ENCODE peak calls at places on chromosomes 3 and 15, in eight cellular contexts. One of them, this sample, is unnamed.

GRCh38 chr15:48811325-48811938 is 563 bp upstream of the CEP152 start:
- DNase-seq in GM23248: no peak
- DNase-seq in ovary: no peak
- DNase-seq in adrenal gland: no peak
- DNase-seq in upper lobe of right lung: no peak
- DNase-seq in left lung: no peak
- DNase-seq in CD4-positive, alpha-beta memory T cell: no peak
- DNase-seq in right atrium auricular region: no peak
- DNase-seq in this sample: no peak

GRCh38 chr3:40518848-40519247 is 5.9 kb upstream of the ZNF621 start:
- DNase-seq in GM23248: no peak
- DNase-seq in ovary: no peak
- DNase-seq in adrenal gland: no peak
- DNase-seq in upper lobe of right lung: no peak
- DNase-seq in left lung: no peak
- DNase-seq in CD4-positive, alpha-beta memory T cell: no peak
- DNase-seq in right atrium auricular region: no peak
- DNase-seq in this sample: no peak

GRCh38 chr15:43723151-43723550 is 23.1 kb upstream of the PDIA3 start:
- DNase-seq in GM23248: no peak
- DNase-seq in ovary: no peak
- DNase-seq in adrenal gland: no peak
- DNase-seq in upper lobe of right lung: no peak
- DNase-seq in left lung: no peak
- DNase-seq in CD4-positive, alpha-beta memory T cell: no peak
- DNase-seq in right atrium auricular region: no peak
- DNase-seq in this sample: no peak

GRCh38 chr15:96428742-96429141 is 98.2 kb downstream of the NR2F2 start:
- DNase-seq in GM23248: peak; percentile 97
- DNase-seq in ovary: no peak
- DNase-seq in adrenal gland: peak; percentile 84
- DNase-seq in upper lobe of right lung: no peak
- DNase-seq in left lung: no peak
- DNase-seq in CD4-positive, alpha-beta memory T cell: no peak
- DNase-seq in right atrium auricular region: peak; percentile 78
- DNase-seq in this sample: peak; percentile 26

GRCh38 chr3:100737334-100737733 is 28.0 kb downstream of the TFG start:
- DNase-seq in GM23248: peak; percentile 56
- DNase-seq in ovary: no peak
- DNase-seq in adrenal gland: no peak
- DNase-seq in upper lobe of right lung: no peak
- DNase-seq in left lung: no peak
- DNase-seq in CD4-positive, alpha-beta memory T cell: no peak
- DNase-seq in right atrium auricular region: no peak
- DNase-seq in this sample: no peak

GRCh38 chr3:16514021-16514700 is 662 bp upstream of the RFTN1 start:
- DNase-seq in GM23248: no peak
- DNase-seq in ovary: no peak
- DNase-seq in adrenal gland: no peak
- DNase-seq in upper lobe of right lung: no peak
- DNase-seq in left lung: no peak
- DNase-seq in CD4-positive, alpha-beta memory T cell: no peak
- DNase-seq in right atrium auricular region: no peak
- DNase-seq in this sample: no peak

GRCh38 chr3:127273196-127273595 is 14.7 kb downstream of the PRR20G start:
- DNase-seq in GM23248: no peak
- DNase-seq in ovary: no peak
- DNase-seq in adrenal gland: no peak
- DNase-seq in upper lobe of right lung: no peak
- DNase-seq in left lung: no peak
- DNase-seq in CD4-positive, alpha-beta memory T cell: no peak
- DNase-seq in right atrium auricular region: peak; percentile 43
- DNase-seq in this sample: no peak

GRCh38 chr3:69763458-69763857 is 24.2 kb downstream of the MITF start:
- DNase-seq in GM23248: no peak
- DNase-seq in ovary: no peak
- DNase-seq in adrenal gland: no peak
- DNase-seq in upper lobe of right lung: no peak
- DNase-seq in left lung: no peak
- DNase-seq in CD4-positive, alpha-beta memory T cell: no peak
- DNase-seq in right atrium auricular region: no peak
- DNase-seq in this sample: no peak

DNA sequence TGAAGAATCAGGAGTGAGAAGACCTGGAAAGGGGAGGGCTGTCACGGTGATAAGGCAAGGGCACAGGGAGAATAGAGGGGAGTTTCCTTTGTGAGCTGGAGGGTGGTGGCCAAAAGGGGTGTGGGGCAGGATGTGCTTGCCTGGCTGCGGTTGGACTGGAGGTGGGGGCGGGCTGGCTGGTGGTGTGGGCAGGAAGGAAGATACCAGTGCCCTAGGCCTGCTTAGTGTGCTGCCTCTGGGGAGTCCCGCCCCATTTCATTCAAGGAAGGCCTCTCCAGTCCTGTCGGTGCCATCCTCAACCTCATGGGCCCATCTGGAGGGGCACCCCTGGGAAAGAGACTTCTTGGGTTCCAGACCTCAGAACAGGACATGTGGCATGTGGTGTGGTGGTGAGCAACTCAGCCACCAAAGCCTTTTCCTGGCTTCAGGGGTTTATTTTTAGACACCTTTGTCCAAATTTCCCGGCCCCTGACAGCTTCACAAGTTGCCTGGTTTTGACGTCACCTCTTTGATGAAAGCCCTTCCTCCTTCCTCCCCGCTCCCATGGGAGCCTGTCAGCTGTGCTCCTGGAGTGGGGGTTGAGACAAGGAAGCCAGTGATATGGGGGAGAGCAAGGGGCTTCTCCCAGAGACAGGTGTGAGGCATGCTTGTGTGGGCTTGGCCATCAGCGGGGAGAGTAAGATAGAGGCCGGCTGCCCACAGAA is 15.6 kb downstream of the TEX264 start:
- DNase-seq in GM23248: peak; percentile 59
- DNase-seq in ovary: no peak
- DNase-seq in adrenal gland: peak; percentile 56
- DNase-seq in upper lobe of right lung: peak; percentile 76
- DNase-seq in left lung: peak; percentile 66
- DNase-seq in CD4-positive, alpha-beta memory T cell: peak; percentile 94
- DNase-seq in right atrium auricular region: no peak
- DNase-seq in this sample: peak; percentile 71
- H3K4me3 ChIP-seq in GM23248: no peak overlapping the region
- H3K4me3 ChIP-seq in ovary: no peak overlapping the region
- H3K4me3 ChIP-seq in adrenal gland: no peak overlapping the region
- H3K4me3 ChIP-seq in upper lobe of right lung: no peak overlapping the region
- H3K4me3 ChIP-seq in left lung: no peak overlapping the region
- H3K4me3 ChIP-seq in CD4-positive, alpha-beta memory T cell: peak overlapping the region; percentile 48
- H3K4me3 ChIP-seq in right atrium auricular region: no peak overlapping the region
- H3K4me3 ChIP-seq in this sample: no peak overlapping the region

GRCh38 chr3:6079518-6080179 is 781.3 kb upstream of the GRM7 start:
- DNase-seq in GM23248: no peak
- DNase-seq in ovary: no peak
- DNase-seq in adrenal gland: no peak
- DNase-seq in upper lobe of right lung: no peak
- DNase-seq in left lung: no peak
- DNase-seq in CD4-positive, alpha-beta memory T cell: no peak
- DNase-seq in right atrium auricular region: no peak
- DNase-seq in this sample: no peak
- H3K27ac ChIP-seq in GM23248: no peak overlapping the region
- H3K27ac ChIP-seq in ovary: no peak overlapping the region
- H3K27ac ChIP-seq in adrenal gland: no peak overlapping the region
- H3K27ac ChIP-seq in upper lobe of right lung: no peak overlapping the region
- H3K27ac ChIP-seq in left lung: no peak overlapping the region
- H3K27ac ChIP-seq in CD4-positive, alpha-beta memory T cell: no peak overlapping the region
- H3K27ac ChIP-seq in right atrium auricular region: no peak overlapping the region
- H3K27ac ChIP-seq in this sample: no peak overlapping the region

GRCh38 chr3:30232142-30232541 is 374.3 kb upstream of the TGFBR2 start:
- DNase-seq in GM23248: peak; percentile 80
- DNase-seq in ovary: no peak
- DNase-seq in adrenal gland: no peak
- DNase-seq in upper lobe of right lung: no peak
- DNase-seq in left lung: no peak
- DNase-seq in CD4-positive, alpha-beta memory T cell: no peak
- DNase-seq in right atrium auricular region: peak; percentile 77
- DNase-seq in this sample: no peak
- H3K4me1 ChIP-seq in GM23248: peaks cover 54% of the 10 kb centered on the region
- H3K4me1 ChIP-seq in ovary: no peaks in the 10 kb centered on the region
- H3K4me1 ChIP-seq in adrenal gland: no peaks in the 10 kb centered on the region
- H3K4me1 ChIP-seq in upper lobe of right lung: peaks cover 38% of the 10 kb centered on the region
- H3K4me1 ChIP-seq in left lung: peaks cover 13% of the 10 kb centered on the region
- H3K4me1 ChIP-seq in CD4-positive, alpha-beta memory T cell: peaks cover 7% of the 10 kb centered on the region
- H3K4me1 ChIP-seq in right atrium auricular region: peaks cover 33% of the 10 kb centered on the region
- H3K4me1 ChIP-seq in this sample: peaks cover 9% of the 10 kb centered on the region

DNA sequence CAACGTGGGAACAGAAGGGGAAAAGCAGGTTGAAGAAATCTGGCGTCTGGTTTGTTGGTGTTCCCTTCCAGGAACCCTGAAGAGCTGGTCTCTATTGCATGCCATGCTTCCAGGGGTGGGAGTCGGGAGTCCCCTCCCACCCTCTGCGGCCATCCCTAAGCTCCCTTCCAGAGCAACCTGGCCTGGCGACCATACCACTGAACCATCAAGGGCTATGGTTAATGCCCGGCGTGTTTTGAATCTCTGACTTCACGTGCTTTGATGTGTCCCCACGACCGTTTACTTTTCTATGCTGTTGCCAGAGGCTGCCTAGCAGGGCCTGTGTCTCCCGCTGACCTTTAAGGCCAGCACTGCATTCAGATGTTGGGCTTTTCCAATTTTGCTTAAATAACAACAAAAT is 696 bp upstream of the SNRK start:
- DNase-seq in GM23248: no peak
- DNase-seq in ovary: peak; percentile 42
- DNase-seq in adrenal gland: no peak
- DNase-seq in upper lobe of right lung: no peak
- DNase-seq in left lung: no peak
- DNase-seq in CD4-positive, alpha-beta memory T cell: no peak
- DNase-seq in right atrium auricular region: no peak
- DNase-seq in this sample: no peak
- H3K4me3 ChIP-seq in GM23248: peak overlapping the region; percentile 77
- H3K4me3 ChIP-seq in ovary: peak overlapping the region; percentile 60
- H3K4me3 ChIP-seq in adrenal gland: no peak overlapping the region
- H3K4me3 ChIP-seq in upper lobe of right lung: peak overlapping the region; percentile 58
- H3K4me3 ChIP-seq in left lung: peak overlapping the region; percentile 63
- H3K4me3 ChIP-seq in CD4-positive, alpha-beta memory T cell: no peak overlapping the region
- H3K4me3 ChIP-seq in right atrium auricular region: no peak overlapping the region
- H3K4me3 ChIP-seq in this sample: peak overlapping the region; percentile 80

GRCh38 chr15:90609254-90610185 is 79.8 kb downstream of the CRTC3 start:
- DNase-seq in GM23248: no peak
- DNase-seq in ovary: no peak
- DNase-seq in adrenal gland: no peak
- DNase-seq in upper lobe of right lung: no peak
- DNase-seq in left lung: no peak
- DNase-seq in CD4-positive, alpha-beta memory T cell: no peak
- DNase-seq in right atrium auricular region: no peak
- DNase-seq in this sample: no peak
- H3K27ac ChIP-seq in GM23248: peak overlapping the region; percentile 85
- H3K27ac ChIP-seq in ovary: no peak overlapping the region
- H3K27ac ChIP-seq in adrenal gland: no peak overlapping the region
- H3K27ac ChIP-seq in upper lobe of right lung: no peak overlapping the region
- H3K27ac ChIP-seq in left lung: no peak overlapping the region
- H3K27ac ChIP-seq in CD4-positive, alpha-beta memory T cell: no peak overlapping the region
- H3K27ac ChIP-seq in right atrium auricular region: peak overlapping the region; percentile 10
- H3K27ac ChIP-seq in this sample: peak overlapping the region; percentile 53

GRCh38 chr3:144499346-144499745 is 527.7 kb downstream of the DIPK2A start:
- DNase-seq in GM23248: no peak
- DNase-seq in ovary: no peak
- DNase-seq in adrenal gland: no peak
- DNase-seq in upper lobe of right lung: no peak
- DNase-seq in left lung: no peak
- DNase-seq in CD4-positive, alpha-beta memory T cell: no peak
- DNase-seq in right atrium auricular region: no peak
- DNase-seq in this sample: no peak

GRCh38 chr3:144497452-144497851 is 525.8 kb downstream of the DIPK2A start:
- DNase-seq in GM23248: no peak
- DNase-seq in ovary: no peak
- DNase-seq in adrenal gland: no peak
- DNase-seq in upper lobe of right lung: no peak
- DNase-seq in left lung: no peak
- DNase-seq in CD4-positive, alpha-beta memory T cell: no peak
- DNase-seq in right atrium auricular region: no peak
- DNase-seq in this sample: no peak

GRCh38 chr3:144501419-144501818 is 529.8 kb downstream of the DIPK2A start:
- DNase-seq in GM23248: no peak
- DNase-seq in ovary: no peak
- DNase-seq in adrenal gland: no peak
- DNase-seq in upper lobe of right lung: no peak
- DNase-seq in left lung: no peak
- DNase-seq in CD4-positive, alpha-beta memory T cell: no peak
- DNase-seq in right atrium auricular region: no peak
- DNase-seq in this sample: no peak

GRCh38 chr3:144502398-144502797 is 530.8 kb downstream of the DIPK2A start:
- DNase-seq in GM23248: no peak
- DNase-seq in ovary: no peak
- DNase-seq in adrenal gland: no peak
- DNase-seq in upper lobe of right lung: no peak
- DNase-seq in left lung: no peak
- DNase-seq in CD4-positive, alpha-beta memory T cell: no peak
- DNase-seq in right atrium auricular region: no peak
- DNase-seq in this sample: no peak
- H3K4me1 ChIP-seq in GM23248: no peaks in the 10 kb centered on the region
- H3K4me1 ChIP-seq in ovary: no peaks in the 10 kb centered on the region
- H3K4me1 ChIP-seq in adrenal gland: no peaks in the 10 kb centered on the region
- H3K4me1 ChIP-seq in upper lobe of right lung: no peaks in the 10 kb centered on the region
- H3K4me1 ChIP-seq in left lung: no peaks in the 10 kb centered on the region
- H3K4me1 ChIP-seq in CD4-positive, alpha-beta memory T cell: no peaks in the 10 kb centered on the region
- H3K4me1 ChIP-seq in right atrium auricular region: no peaks in the 10 kb centered on the region
- H3K4me1 ChIP-seq in this sample: no peaks in the 10 kb centered on the region

DNA sequence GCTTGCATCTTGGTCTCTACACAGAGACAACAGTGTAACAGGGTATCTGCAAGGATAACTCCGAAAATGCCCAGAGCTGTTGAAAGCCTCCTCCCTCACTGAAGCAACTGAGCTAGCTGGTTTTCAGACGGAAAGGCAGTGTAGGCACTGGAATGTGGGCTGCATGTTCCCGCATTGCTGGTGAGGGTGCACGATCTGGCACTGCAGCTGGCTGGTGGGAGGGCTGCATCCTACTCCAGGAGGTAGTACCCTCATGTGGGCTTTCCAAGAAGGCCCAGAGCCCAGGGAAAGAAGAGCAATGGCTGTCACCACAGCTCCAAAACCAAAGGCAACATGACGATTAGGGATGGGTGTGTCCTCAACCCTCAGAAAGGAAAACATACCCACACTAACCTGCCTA is 28.7 kb upstream of the RPS17 start:
- DNase-seq in GM23248: no peak
- DNase-seq in ovary: no peak
- DNase-seq in adrenal gland: no peak
- DNase-seq in upper lobe of right lung: no peak
- DNase-seq in left lung: no peak
- DNase-seq in CD4-positive, alpha-beta memory T cell: no peak
- DNase-seq in right atrium auricular region: no peak
- DNase-seq in this sample: no peak
- H3K4me3 ChIP-seq in GM23248: no peak overlapping the region
- H3K4me3 ChIP-seq in ovary: no peak overlapping the region
- H3K4me3 ChIP-seq in adrenal gland: no peak overlapping the region
- H3K4me3 ChIP-seq in upper lobe of right lung: no peak overlapping the region
- H3K4me3 ChIP-seq in left lung: no peak overlapping the region
- H3K4me3 ChIP-seq in CD4-positive, alpha-beta memory T cell: no peak overlapping the region
- H3K4me3 ChIP-seq in right atrium auricular region: no peak overlapping the region
- H3K4me3 ChIP-seq in this sample: no peak overlapping the region

This sample was measured in psoas muscle.